ENCODE peak calls at places on chromosomes 11 and 22, in four cellular contexts. B is heart right ventricle, G is tibial nerve, D is sigmoid colon. M is an unnamed sample.

GRCh38 chr11:69750108-69750850 is 24.9 kb downstream of the FGF4 start:
- DNase-seq in B (no peak), G (no peak), D (no peak), M (no peak)

GRCh38 chr11:57338152-57338551 is at the start of gene P2RX3:
- DNase-seq in B (no peak), G (no peak), D (no peak), M (no peak)

GRCh38 chr11:124762624-124763155 is 600 bp upstream of the ESAM start:
- DNase-seq in B (peak; percentile 29), G (no peak), D (no peak), M (no peak)

GRCh38 chr22:46070215-46070721 is 80.1 kb upstream of the PPARA start:
- DNase-seq in B (peak; percentile 90), G (peak; percentile 77), D (peak; percentile 91), M (no peak)

GRCh38 chr11:111454561-111455192 is 57.5 kb downstream of the BTG4 start:
- DNase-seq in B (no peak), G (no peak), D (no peak), M (no peak)

GRCh38 chr22:22360014-22360413 is 115.4 kb downstream of the VPREB1 start:
- DNase-seq in B (no peak), G (no peak), D (no peak), M (no peak)

GRCh38 chr11:124863137-124863825 is 2.0 kb upstream of the ROBO3 start:
- DNase-seq in B (no peak), G (no peak), D (peak; percentile 70), M (no peak)

GRCh38 chr11:45859661-45860140 is 12.4 kb downstream of the CRY2 start:
- DNase-seq in B (peak; percentile 93), G (peak; percentile 83), D (peak; percentile 99), M (peak; percentile 82)

GRCh38 chr11:32326522-32326921 is 108.8 kb downstream of the WT1 start:
- DNase-seq in B (no peak), G (no peak), D (no peak), M (no peak)

GRCh38 chr11:97963528-97964331 is 1057.0 kb upstream of the CNTN5 start:
- DNase-seq in B (no peak), G (no peak), D (no peak), M (no peak)

GRCh38 chr11:71309181-71309580 is 56.8 kb upstream of the SHANK2 start:
- DNase-seq in B (no peak), G (no peak), D (peak; percentile 21), M (no peak)

GRCh38 chr11:63914896-63915681 is 1.9 kb downstream of the RCOR2 start:
- DNase-seq in B (no peak), G (no peak), D (no peak), M (no peak)

GRCh38 chr11:65063532-65063931 is 5.2 kb upstream of the NAALADL1 start:
- DNase-seq in B (no peak), G (no peak), D (no peak), M (no peak)

GRCh38 chr11:81476345-81476744 is 1257.3 kb downstream of the FAM181B start:
- DNase-seq in B (no peak), G (no peak), D (no peak), M (no peak)

GRCh38 chr11:61752117-61752924 is at the start of gene MYRF:
- DNase-seq in B (peak; percentile 65), G (no peak), D (no peak), M (peak; percentile 52)

GRCh38 chr11:111310723-111311122 is 12.4 kb downstream of the POU2AF3 start:
- DNase-seq in B (no peak), G (no peak), D (no peak), M (no peak)

GRCh38 chr11:72724851-72725730 is 27.1 kb downstream of the ARAP1 start:
- DNase-seq in B (no peak), G (peak; percentile 58), D (peak; percentile 86), M (peak; percentile 57)

GRCh38 chr22:35892192-35892591 is 136.4 kb downstream of the RBFOX2 start:
- DNase-seq in B (no peak), G (no peak), D (no peak), M (no peak)

GRCh38 chr11:102429691-102430090 is 22.9 kb downstream of the TMEM123 start:
- DNase-seq in B (no peak), G (no peak), D (no peak), M (no peak)

GRCh38 chr11:120398184-120398583 is 62.0 kb downstream of the ARHGEF12 start:
- DNase-seq in B (no peak), G (no peak), D (no peak), M (no peak)

GRCh38 chr11:65437436-65438227 is 15.0 kb downstream of the NEAT1 start:
- DNase-seq in B (no peak), G (peak; percentile 12), D (peak; percentile 66), M (no peak)

GRCh38 chr11:7617032-7617431 is 56.3 kb downstream of the CYB5R2 start:
- DNase-seq in B (no peak), G (no peak), D (no peak), M (no peak)

GRCh38 chr11:1117970-1118369 is 39.8 kb upstream of the MUC5AC start:
- DNase-seq in B (no peak), G (no peak), D (peak; percentile 53), M (no peak)

GRCh38 chr11:69666752-69667536 is 8.2 kb downstream of the LTO1 start:
- DNase-seq in B (no peak), G (no peak), D (peak; percentile 50), M (no peak)

GRCh38 chr11:128734439-128735224 is 40.8 kb downstream of the FLI1 start:
- DNase-seq in B (peak; percentile 35), G (no peak), D (peak; percentile 77), M (no peak)

GRCh38 chr11:1086171-1087102 is 11.8 kb downstream of the MUC2 start:
- DNase-seq in B (peak; percentile 5), G (no peak), D (peak; percentile 53), M (no peak)

GRCh38 chr22:47219789-47220188 is 457.3 kb downstream of the TBC1D22A start:
- DNase-seq in B (no peak), G (no peak), D (peak; percentile 40), M (no peak)

GRCh38 chr11:2771758-2772466 is 72.1 kb upstream of the KCNQ1OT1 start:
- DNase-seq in B (no peak), G (peak; percentile 6), D (peak; percentile 60), M (no peak)

GRCh38 chr11:9461068-9461759 is 402 bp downstream of the ZNF143 start:
- DNase-seq in B (peak; percentile 91), G (peak; percentile 73), D (peak; percentile 96), M (peak; percentile 82)

GRCh38 chr11:106917973-106918372 is 100.3 kb downstream of the GUCY1A2 start:
- DNase-seq in B (no peak), G (no peak), D (no peak), M (no peak)

GRCh38 chr11:126205359-126205758 is 6.1 kb downstream of the RPUSD4 start:
- DNase-seq in B (no peak), G (no peak), D (no peak), M (no peak)

GRCh38 chr11:100923555-100923954 is 206.1 kb downstream of the PGR start:
- DNase-seq in B (no peak), G (no peak), D (no peak), M (no peak)

GRCh38 chr22:40509401-40510134 is 127.0 kb downstream of the MRTFA start:
- DNase-seq in B (no peak), G (no peak), D (peak; percentile 86), M (no peak)
- H3K27ac ChIP-seq in B (peak overlapping the region; percentile 89), G (peak overlapping the region; percentile 92), D (peak overlapping the region; percentile 68), M (peak overlapping the region; percentile 44)

DNA sequence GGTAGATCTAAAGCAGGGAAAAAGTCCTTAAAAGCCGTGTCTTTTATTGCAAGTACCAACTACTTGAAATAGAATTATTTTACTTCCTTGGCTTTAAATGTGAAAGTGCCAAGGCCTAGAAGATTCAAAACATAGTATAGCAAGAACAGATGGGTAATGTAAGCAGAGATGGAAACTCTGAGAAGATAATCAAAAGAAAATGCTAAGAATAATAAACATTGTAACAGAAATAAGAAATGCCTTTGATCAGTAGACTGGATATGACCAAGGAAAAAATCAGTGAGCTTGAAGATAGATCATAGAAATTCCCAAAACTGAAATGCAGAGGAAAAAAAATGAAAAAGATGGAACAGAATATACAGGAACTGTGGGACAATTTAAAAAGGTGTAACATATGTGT is 113.1 kb downstream of the BLID start:
- DNase-seq in B (no peak), G (no peak), D (no peak), M (no peak)
- H3K27ac ChIP-seq in B (no peak overlapping the region), G (no peak overlapping the region), D (no peak overlapping the region), M (no peak overlapping the region)

GRCh38 chr11:22431074-22431473 is 92.9 kb downstream of the SLC17A6 start:
- DNase-seq in B (no peak), G (no peak), D (no peak), M (no peak)
- H3K27ac ChIP-seq in B (no peak overlapping the region), G (no peak overlapping the region), D (no peak overlapping the region), M (no peak overlapping the region)

DNA sequence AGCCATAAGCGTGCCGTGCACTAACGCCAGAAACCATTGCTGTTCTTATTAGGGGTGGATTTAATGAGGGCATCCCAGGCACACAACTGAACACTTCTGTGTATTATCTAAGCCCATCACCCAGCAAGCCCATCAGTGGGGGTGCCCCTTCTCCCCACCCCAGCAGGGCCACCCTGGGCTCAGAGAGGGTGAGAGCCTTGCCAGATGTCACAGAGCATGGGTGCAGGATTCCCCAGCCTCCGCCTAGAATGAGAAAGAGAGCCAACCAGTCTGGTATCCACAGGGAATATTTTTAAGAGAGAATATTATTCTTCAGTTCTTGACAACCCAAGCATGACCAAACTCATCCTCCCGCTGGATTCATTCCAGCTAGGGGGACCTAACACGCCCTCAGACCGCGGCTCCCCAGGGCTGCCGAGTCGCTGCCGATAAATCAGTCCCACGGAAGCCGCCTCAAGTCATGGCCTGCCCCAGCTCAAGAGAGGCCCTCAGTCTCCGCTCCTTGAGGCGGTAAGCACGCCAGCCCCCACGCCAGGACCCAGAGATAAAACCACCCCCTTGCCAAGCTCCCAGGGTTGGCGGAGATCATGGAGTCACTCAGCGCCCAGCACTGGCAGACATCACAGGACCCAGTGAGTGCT is 47.2 kb downstream of the MN1 start:
- DNase-seq in B (no peak), G (no peak), D (no peak), M (no peak)
- H3K27ac ChIP-seq in B (no peak overlapping the region), G (no peak overlapping the region), D (peak overlapping the region; percentile 59), M (no peak overlapping the region)

M was measured in substantia nigra.